ENCODE peak calls at places on chromosomes 11 and 22, in six cellular contexts. One of them, this sample, is unnamed.

GRCh38 chr11:8317164-8317563 is 53.5 kb upstream of the LMO1 start:
- DNase-seq in A549: no peak
- DNase-seq in skeletal muscle cell: no peak
- DNase-seq in left cardiac atrium: no peak
- DNase-seq in omental fat pad: no peak
- DNase-seq in AG10803: no peak
- DNase-seq in this sample: no peak

GRCh38 chr11:60870276-60870675 is 2.9 kb downstream of the ZP1 start:
- DNase-seq in A549: no peak
- DNase-seq in skeletal muscle cell: no peak
- DNase-seq in left cardiac atrium: no peak
- DNase-seq in omental fat pad: no peak
- DNase-seq in AG10803: no peak
- DNase-seq in this sample: no peak

GRCh38 chr11:986952-987305 is 49.6 kb downstream of the MUC6 start:
- DNase-seq in A549: no peak
- DNase-seq in skeletal muscle cell: no peak
- DNase-seq in left cardiac atrium: no peak
- DNase-seq in omental fat pad: no peak
- DNase-seq in AG10803: no peak
- DNase-seq in this sample: no peak

GRCh38 chr11:132607575-132607974 is 924.7 kb downstream of the OPCML start:
- DNase-seq in A549: no peak
- DNase-seq in skeletal muscle cell: no peak
- DNase-seq in left cardiac atrium: no peak
- DNase-seq in omental fat pad: no peak
- DNase-seq in AG10803: no peak
- DNase-seq in this sample: no peak

GRCh38 chr22:23826510-23827350 is 12.1 kb downstream of the DERL3 start:
- DNase-seq in A549: no peak
- DNase-seq in skeletal muscle cell: peak
- DNase-seq in left cardiac atrium: peak
- DNase-seq in omental fat pad: no peak
- DNase-seq in AG10803: peak
- DNase-seq in this sample: no peak

GRCh38 chr11:63845305-63845704 is 6.4 kb downstream of the MARK2 start:
- DNase-seq in A549: no peak
- DNase-seq in skeletal muscle cell: peak
- DNase-seq in left cardiac atrium: no peak
- DNase-seq in omental fat pad: no peak
- DNase-seq in AG10803: peak
- DNase-seq in this sample: no peak

GRCh38 chr11:69367211-69367964 is 73.4 kb downstream of the MYEOV start:
- DNase-seq in A549: no peak
- DNase-seq in skeletal muscle cell: no peak
- DNase-seq in left cardiac atrium: no peak
- DNase-seq in omental fat pad: no peak
- DNase-seq in AG10803: no peak
- DNase-seq in this sample: no peak

GRCh38 chr11:64211181-64211872 is 4.8 kb downstream of the FERMT3 start:
- DNase-seq in A549: no peak
- DNase-seq in skeletal muscle cell: no peak
- DNase-seq in left cardiac atrium: no peak
- DNase-seq in omental fat pad: no peak
- DNase-seq in AG10803: no peak
- DNase-seq in this sample: no peak

GRCh38 chr11:2294340-2295290 is 7.1 kb downstream of the C11orf21 start:
- DNase-seq in A549: no peak
- DNase-seq in skeletal muscle cell: no peak
- DNase-seq in left cardiac atrium: no peak
- DNase-seq in omental fat pad: peak
- DNase-seq in AG10803: no peak
- DNase-seq in this sample: peak